ENCODE peak calls at places on chromosomes 12 and 14, in four cellular contexts. One of them, this sample, is unnamed.

GRCh38 chr14:93037354-93037753 is 78.4 kb downstream of the ITPK1 start:
- DNase-seq in transverse colon: no peak
- DNase-seq in SK-N-SH: no peak
- DNase-seq in spleen: peak
- DNase-seq in this sample: no peak

GRCh38 chr14:56351861-56352260 is 227.7 kb upstream of the TMEM260 start:
- DNase-seq in spleen: no peak
- DNase-seq in SK-N-SH: no peak
- DNase-seq in transverse colon: no peak
- DNase-seq in this sample: no peak

GRCh38 chr12:10715491-10715890 is 7.6 kb downstream of the YBX3 start:
- DNase-seq in SK-N-SH: no peak
- DNase-seq in spleen: no peak
- DNase-seq in transverse colon: no peak
- DNase-seq in this sample: no peak

GRCh38 chr12:13563743-13564125 is 367.2 kb downstream of the EMP1 start:
- DNase-seq in transverse colon: no peak
- DNase-seq in SK-N-SH: no peak
- DNase-seq in spleen: no peak
- DNase-seq in this sample: no peak

GRCh38 chr12:53631721-53632120 is 5.5 kb upstream of the ATF7 start:
- DNase-seq in spleen: no peak
- DNase-seq in SK-N-SH: no peak
- DNase-seq in transverse colon: no peak
- DNase-seq in this sample: no peak

GRCh38 chr12:21073822-21074460 is 57.1 kb upstream of the SLCO1B1 start:
- DNase-seq in spleen: no peak
- DNase-seq in SK-N-SH: no peak
- DNase-seq in transverse colon: no peak
- DNase-seq in this sample: no peak

GRCh38 chr14:93041830-93042229 is 73.9 kb downstream of the ITPK1 start:
- DNase-seq in spleen: no peak
- DNase-seq in transverse colon: no peak
- DNase-seq in SK-N-SH: no peak
- DNase-seq in this sample: no peak

GRCh38 chr14:94646066-94646465 is 33.9 kb downstream of the SERPINA3 start:
- DNase-seq in spleen: no peak
- DNase-seq in transverse colon: no peak
- DNase-seq in SK-N-SH: no peak
- DNase-seq in this sample: no peak

GRCh38 chr14:96102071-96102856 is 63.1 kb downstream of the C14orf132 start:
- DNase-seq in transverse colon: no peak
- DNase-seq in SK-N-SH: no peak
- DNase-seq in spleen: no peak
- DNase-seq in this sample: no peak

GRCh38 chr12:89756638-89757321 is 48.1 kb upstream of the ATP2B1 start:
- DNase-seq in SK-N-SH: no peak
- DNase-seq in spleen: no peak
- DNase-seq in transverse colon: no peak
- DNase-seq in this sample: peak
- TF ChIP-seq POLR2AphosphoS5 in SK-N-SH: no peak
- TF ChIP-seq POLR2AphosphoS5 in spleen: no peak
- TF ChIP-seq POLR2AphosphoS5 in transverse colon: no peak
- TF ChIP-seq POLR2AphosphoS5 in this sample: no peak

GRCh38 chr14:103699901-103700752 is 15.1 kb downstream of the XRCC3 start:
- DNase-seq in SK-N-SH: no peak
- DNase-seq in transverse colon: no peak
- DNase-seq in spleen: peak
- DNase-seq in this sample: no peak

GRCh38 chr14:103702497-103703432 is 12.5 kb downstream of the XRCC3 start:
- DNase-seq in SK-N-SH: peak
- DNase-seq in spleen: peak
- DNase-seq in transverse colon: no peak
- DNase-seq in this sample: no peak

GRCh38 chr14:103700753-103701490 is 14.3 kb downstream of the XRCC3 start:
- DNase-seq in spleen: peak
- DNase-seq in transverse colon: peak
- DNase-seq in SK-N-SH: no peak
- DNase-seq in this sample: no peak

GRCh38 chr14:103703433-103704385 is 11.5 kb downstream of the XRCC3 start:
- DNase-seq in spleen: peak
- DNase-seq in transverse colon: no peak
- DNase-seq in SK-N-SH: no peak
- DNase-seq in this sample: no peak

GRCh38 chr14:103702095-103702494 is 13.2 kb downstream of the XRCC3 start:
- DNase-seq in spleen: peak
- DNase-seq in SK-N-SH: no peak
- DNase-seq in transverse colon: no peak
- DNase-seq in this sample: no peak
- TF ChIP-seq POLR2AphosphoS5 in spleen: no peak
- TF ChIP-seq POLR2AphosphoS5 in SK-N-SH: no peak
- TF ChIP-seq POLR2AphosphoS5 in transverse colon: no peak
- TF ChIP-seq POLR2AphosphoS5 in this sample: no peak

GRCh38 chr14:50020184-50020583 is 96.2 kb downstream of the VCPKMT start:
- DNase-seq in SK-N-SH: no peak
- DNase-seq in spleen: no peak
- DNase-seq in transverse colon: no peak
- DNase-seq in this sample: no peak

GRCh38 chr14:50015708-50016107 is 100.7 kb downstream of the VCPKMT start:
- DNase-seq in spleen: no peak
- DNase-seq in SK-N-SH: no peak
- DNase-seq in transverse colon: no peak
- DNase-seq in this sample: no peak

GRCh38 chr14:50021261-50021660 is 95.1 kb downstream of the VCPKMT start:
- DNase-seq in transverse colon: no peak
- DNase-seq in spleen: no peak
- DNase-seq in SK-N-SH: no peak
- DNase-seq in this sample: peak

GRCh38 chr14:50020799-50021198 is 95.6 kb downstream of the VCPKMT start:
- DNase-seq in transverse colon: no peak
- DNase-seq in SK-N-SH: no peak
- DNase-seq in spleen: no peak
- DNase-seq in this sample: no peak

DNA sequence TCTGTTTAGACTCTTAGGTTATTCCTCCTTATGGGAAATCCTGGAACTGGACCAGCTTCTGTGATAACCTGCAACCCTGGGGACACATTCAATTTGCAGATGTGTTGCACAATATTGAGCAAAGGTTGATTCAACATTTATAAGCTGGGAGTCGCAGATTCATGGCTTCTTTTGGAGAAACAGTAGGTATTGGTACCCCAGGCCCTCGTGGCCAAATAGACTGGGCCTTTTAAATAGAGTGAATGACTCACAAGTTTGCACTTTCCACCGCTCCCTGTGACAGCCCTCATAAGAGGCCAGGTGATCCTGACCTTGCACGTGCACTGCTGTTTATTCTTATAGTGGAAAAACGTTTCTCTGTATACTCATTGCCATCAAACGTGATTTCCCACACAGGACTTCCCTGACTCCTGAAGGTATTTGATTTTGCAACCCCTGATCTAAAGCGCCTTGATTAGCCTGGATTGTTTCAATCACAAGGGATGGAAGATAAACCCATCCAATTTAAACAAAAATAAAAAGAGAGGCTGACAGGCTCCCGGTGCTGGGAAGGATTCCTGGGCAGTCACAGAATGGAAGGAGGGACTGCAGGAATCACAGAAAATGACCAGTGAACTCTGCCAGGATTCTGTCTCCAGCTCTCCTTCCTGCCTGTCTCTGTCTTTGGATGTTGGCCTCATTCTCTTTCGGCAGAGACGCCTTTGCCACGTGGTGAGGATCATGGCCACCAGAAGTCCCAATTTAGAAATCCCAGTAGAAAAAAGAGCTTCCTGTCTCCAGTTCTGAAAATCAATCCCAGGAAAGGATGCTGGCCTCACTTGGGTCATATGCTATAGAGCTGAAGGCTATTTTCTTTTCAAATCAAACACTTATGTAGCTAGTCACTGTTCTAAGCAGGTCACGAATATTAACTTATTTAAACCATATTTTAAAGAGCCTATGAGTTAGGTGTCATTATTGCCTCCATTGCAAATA is 97.8 kb downstream of the VCPKMT start:
- DNase-seq in transverse colon: peak
- DNase-seq in SK-N-SH: no peak
- DNase-seq in spleen: no peak
- DNase-seq in this sample: no peak
- TF ChIP-seq POLR2AphosphoS5 in transverse colon: peak
- TF ChIP-seq POLR2AphosphoS5 in SK-N-SH: no peak
- TF ChIP-seq POLR2AphosphoS5 in spleen: no peak
- TF ChIP-seq POLR2AphosphoS5 in this sample: no peak

DNA sequence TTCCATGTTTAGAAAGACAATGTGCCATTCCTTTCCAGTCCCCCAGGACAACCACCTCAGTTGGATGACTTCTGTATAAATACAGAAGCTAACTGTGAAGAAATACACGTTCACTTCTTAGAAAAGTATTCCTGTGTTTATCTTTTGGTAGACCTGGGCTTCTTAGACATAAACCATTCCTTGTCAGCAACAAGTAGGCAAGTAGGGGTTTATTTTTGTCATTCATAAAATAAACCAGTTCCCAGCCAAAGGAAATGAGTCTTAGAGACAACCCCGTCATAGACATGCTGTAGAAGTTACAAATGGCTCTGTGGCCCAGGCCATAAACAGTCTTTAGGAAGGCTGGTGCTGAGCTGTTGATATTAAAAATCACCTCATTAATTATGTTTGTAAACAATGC is 243.2 kb downstream of the SPTSSA start:
- DNase-seq in SK-N-SH: no peak
- DNase-seq in transverse colon: no peak
- DNase-seq in spleen: no peak
- DNase-seq in this sample: no peak
- TF ChIP-seq POLR2AphosphoS5 in SK-N-SH: no peak
- TF ChIP-seq POLR2AphosphoS5 in transverse colon: peak
- TF ChIP-seq POLR2AphosphoS5 in spleen: no peak
- TF ChIP-seq POLR2AphosphoS5 in this sample: no peak

GRCh38 chr12:108854453-108855283 is 2.7 kb downstream of the SSH1 start:
- DNase-seq in SK-N-SH: no peak
- DNase-seq in spleen: peak
- DNase-seq in transverse colon: no peak
- DNase-seq in this sample: peak
- TF ChIP-seq POLR2AphosphoS5 in SK-N-SH: peak
- TF ChIP-seq POLR2AphosphoS5 in spleen: peak
- TF ChIP-seq POLR2AphosphoS5 in transverse colon: peak
- TF ChIP-seq POLR2AphosphoS5 in this sample: peak

DNA sequence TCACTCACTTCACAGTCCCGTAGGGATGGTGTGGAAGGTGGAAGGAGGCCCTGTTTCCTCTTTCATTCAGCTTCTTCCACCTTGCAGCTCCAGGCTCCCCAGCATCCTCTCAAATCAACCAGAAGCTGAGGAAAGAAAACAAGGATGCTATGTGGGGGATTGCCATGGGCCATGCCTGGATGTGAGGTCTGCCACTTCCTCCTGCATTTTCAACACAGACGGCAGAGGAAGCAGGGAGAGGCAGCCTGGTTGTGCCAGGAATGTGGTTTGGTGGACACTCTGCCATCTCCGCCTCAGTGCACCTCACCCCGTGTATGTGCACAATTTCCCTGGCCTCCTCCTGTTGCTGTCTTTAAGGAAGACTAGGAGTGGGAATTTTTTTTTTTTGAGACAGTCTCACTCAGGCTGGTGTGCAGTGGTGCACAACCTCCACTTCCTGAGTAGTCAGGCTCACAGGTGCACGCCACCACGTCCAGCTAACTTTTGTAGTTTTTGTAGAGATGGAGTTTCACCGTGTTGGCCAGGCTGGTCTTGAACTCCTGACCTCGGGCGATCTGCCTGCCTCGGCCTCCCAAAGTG is 99.2 kb downstream of the SLC15A4 start:
- DNase-seq in spleen: no peak
- DNase-seq in SK-N-SH: no peak
- DNase-seq in transverse colon: no peak
- DNase-seq in this sample: no peak
- TF ChIP-seq POLR2AphosphoS5 in spleen: no peak
- TF ChIP-seq POLR2AphosphoS5 in SK-N-SH: no peak
- TF ChIP-seq POLR2AphosphoS5 in transverse colon: no peak
- TF ChIP-seq POLR2AphosphoS5 in this sample: no peak

GRCh38 chr12:12008931-12009611 is 61.7 kb upstream of the BCL2L14 start:
- DNase-seq in spleen: no peak
- DNase-seq in transverse colon: no peak
- DNase-seq in SK-N-SH: no peak
- DNase-seq in this sample: peak

GRCh38 chr12:12008232-12008850 is 62.4 kb upstream of the BCL2L14 start:
- DNase-seq in SK-N-SH: no peak
- DNase-seq in transverse colon: peak
- DNase-seq in spleen: no peak
- DNase-seq in this sample: no peak

GRCh38 chr12:12011880-12012260 is 58.9 kb upstream of the BCL2L14 start:
- DNase-seq in spleen: no peak
- DNase-seq in SK-N-SH: no peak
- DNase-seq in transverse colon: no peak
- DNase-seq in this sample: peak

GRCh38 chr12:12007713-12008231 is 63.0 kb upstream of the BCL2L14 start:
- DNase-seq in SK-N-SH: no peak
- DNase-seq in transverse colon: no peak
- DNase-seq in spleen: no peak
- DNase-seq in this sample: no peak

GRCh38 chr12:12010277-12011031 is 60.3 kb upstream of the BCL2L14 start:
- DNase-seq in transverse colon: peak
- DNase-seq in spleen: peak
- DNase-seq in SK-N-SH: peak
- DNase-seq in this sample: peak
- TF ChIP-seq POLR2AphosphoS5 in transverse colon: no peak
- TF ChIP-seq POLR2AphosphoS5 in spleen: peak
- TF ChIP-seq POLR2AphosphoS5 in SK-N-SH: peak
- TF ChIP-seq POLR2AphosphoS5 in this sample: peak